ENCODE peak calls at places on chromosomes 6 and 20, in four cellular contexts. One of them, this sample, is unnamed.

GRCh38 chr6:136403166-136403980 is 113.7 kb upstream of the BCLAF1 start:
- DNase-seq in pancreas: no peak
- DNase-seq in right atrium auricular region: no peak
- DNase-seq in left ventricle myocardium inferior: no peak
- DNase-seq in this sample: no peak

GRCh38 chr6:57226221-57226620 is 4.1 kb upstream of the RAB23 start:
- DNase-seq in pancreas: no peak
- DNase-seq in left ventricle myocardium inferior: no peak
- DNase-seq in right atrium auricular region: no peak
- DNase-seq in this sample: no peak

GRCh38 chr20:44720994-44721784 is 6.0 kb downstream of the CCN5 start:
- DNase-seq in left ventricle myocardium inferior: no peak
- DNase-seq in pancreas: no peak
- DNase-seq in right atrium auricular region: peak
- DNase-seq in this sample: peak

GRCh38 chr6:1735239-1735803 is 125.6 kb downstream of the FOXC1 start:
- DNase-seq in right atrium auricular region: no peak
- DNase-seq in left ventricle myocardium inferior: no peak
- DNase-seq in pancreas: no peak
- DNase-seq in this sample: no peak

GRCh38 chr20:24735263-24735662 is 213.8 kb upstream of the CST7 start:
- DNase-seq in right atrium auricular region: no peak
- DNase-seq in pancreas: no peak
- DNase-seq in left ventricle myocardium inferior: no peak
- DNase-seq in this sample: no peak

GRCh38 chr6:111985202-111985731 is 68.6 kb upstream of the CCN6 start:
- DNase-seq in left ventricle myocardium inferior: no peak
- DNase-seq in right atrium auricular region: no peak
- DNase-seq in pancreas: peak
- DNase-seq in this sample: no peak

GRCh38 chr6:119647309-119647708 is 297.7 kb upstream of the MAN1A1 start:
- DNase-seq in left ventricle myocardium inferior: no peak
- DNase-seq in pancreas: no peak
- DNase-seq in right atrium auricular region: no peak
- DNase-seq in this sample: no peak

GRCh38 chr6:152566040-152566875 is 70.9 kb downstream of the SYNE1 start:
- DNase-seq in left ventricle myocardium inferior: no peak
- DNase-seq in pancreas: no peak
- DNase-seq in right atrium auricular region: no peak
- DNase-seq in this sample: no peak

GRCh38 chr20:24032412-24032898 is 43.9 kb upstream of the GGTLC1 start:
- DNase-seq in pancreas: no peak
- DNase-seq in left ventricle myocardium inferior: no peak
- DNase-seq in right atrium auricular region: no peak
- DNase-seq in this sample: no peak

GRCh38 chr6:56849876-56850275 is 105.0 kb upstream of the BEND6 start:
- DNase-seq in pancreas: no peak
- DNase-seq in left ventricle myocardium inferior: no peak
- DNase-seq in right atrium auricular region: no peak
- DNase-seq in this sample: no peak

GRCh38 chr6:7004581-7005297 is 103.0 kb upstream of the RREB1 start:
- DNase-seq in left ventricle myocardium inferior: no peak
- DNase-seq in pancreas: no peak
- DNase-seq in right atrium auricular region: no peak
- DNase-seq in this sample: no peak

GRCh38 chr6:159729598-159729997 is 2.3 kb downstream of the WTAP start:
- DNase-seq in left ventricle myocardium inferior: no peak
- DNase-seq in pancreas: no peak
- DNase-seq in right atrium auricular region: no peak
- DNase-seq in this sample: no peak

GRCh38 chr6:111992851-111993250 is 61.1 kb upstream of the CCN6 start:
- DNase-seq in left ventricle myocardium inferior: no peak
- DNase-seq in right atrium auricular region: no peak
- DNase-seq in pancreas: no peak
- DNase-seq in this sample: no peak

GRCh38 chr20:36565520-36565919 is 7.9 kb upstream of the TGIF2 start:
- DNase-seq in left ventricle myocardium inferior: no peak
- DNase-seq in pancreas: no peak
- DNase-seq in right atrium auricular region: no peak
- DNase-seq in this sample: no peak

GRCh38 chr6:142014515-142014914 is 118.2 kb upstream of the GJE1 start:
- DNase-seq in right atrium auricular region: no peak
- DNase-seq in left ventricle myocardium inferior: no peak
- DNase-seq in pancreas: no peak
- DNase-seq in this sample: no peak

GRCh38 chr6:54192993-54193392 is 81.8 kb downstream of the MLIP start:
- DNase-seq in right atrium auricular region: no peak
- DNase-seq in left ventricle myocardium inferior: no peak
- DNase-seq in pancreas: no peak
- DNase-seq in this sample: no peak

GRCh38 chr6:4271761-4272505 is 136.6 kb upstream of the ECI2 start:
- DNase-seq in right atrium auricular region: no peak
- DNase-seq in pancreas: no peak
- DNase-seq in left ventricle myocardium inferior: no peak
- DNase-seq in this sample: no peak

GRCh38 chr20:45407067-45407745 is 883 bp upstream of the DBNDD2 start:
- DNase-seq in left ventricle myocardium inferior: peak
- DNase-seq in pancreas: no peak
- DNase-seq in right atrium auricular region: peak
- DNase-seq in this sample: peak

GRCh38 chr6:81838031-81838430 is 85.5 kb upstream of the TENT5A start:
- DNase-seq in pancreas: no peak
- DNase-seq in left ventricle myocardium inferior: no peak
- DNase-seq in right atrium auricular region: no peak
- DNase-seq in this sample: no peak

GRCh38 chr20:2451939-2452732 is 18.5 kb downstream of the SNRPB start:
- DNase-seq in right atrium auricular region: peak
- DNase-seq in left ventricle myocardium inferior: peak
- DNase-seq in pancreas: peak
- DNase-seq in this sample: peak

GRCh38 chr20:41650221-41650948 is 32.2 kb upstream of the CHD6 start:
- DNase-seq in right atrium auricular region: no peak
- DNase-seq in left ventricle myocardium inferior: no peak
- DNase-seq in pancreas: peak
- DNase-seq in this sample: no peak

GRCh38 chr6:163402616-163403015 is 11.9 kb upstream of the QKI start:
- DNase-seq in left ventricle myocardium inferior: no peak
- DNase-seq in pancreas: no peak
- DNase-seq in right atrium auricular region: no peak
- DNase-seq in this sample: no peak

GRCh38 chr6:163406320-163406719 is 8.2 kb upstream of the QKI start:
- DNase-seq in right atrium auricular region: no peak
- DNase-seq in pancreas: no peak
- DNase-seq in left ventricle myocardium inferior: no peak
- DNase-seq in this sample: no peak

GRCh38 chr6:163405412-163406309 is 8.9 kb upstream of the QKI start:
- DNase-seq in pancreas: peak
- DNase-seq in left ventricle myocardium inferior: peak
- DNase-seq in right atrium auricular region: no peak
- DNase-seq in this sample: peak

GRCh38 chr6:163406830-163407229 is 7.7 kb upstream of the QKI start:
- DNase-seq in right atrium auricular region: no peak
- DNase-seq in left ventricle myocardium inferior: no peak
- DNase-seq in pancreas: no peak
- DNase-seq in this sample: no peak

DNA sequence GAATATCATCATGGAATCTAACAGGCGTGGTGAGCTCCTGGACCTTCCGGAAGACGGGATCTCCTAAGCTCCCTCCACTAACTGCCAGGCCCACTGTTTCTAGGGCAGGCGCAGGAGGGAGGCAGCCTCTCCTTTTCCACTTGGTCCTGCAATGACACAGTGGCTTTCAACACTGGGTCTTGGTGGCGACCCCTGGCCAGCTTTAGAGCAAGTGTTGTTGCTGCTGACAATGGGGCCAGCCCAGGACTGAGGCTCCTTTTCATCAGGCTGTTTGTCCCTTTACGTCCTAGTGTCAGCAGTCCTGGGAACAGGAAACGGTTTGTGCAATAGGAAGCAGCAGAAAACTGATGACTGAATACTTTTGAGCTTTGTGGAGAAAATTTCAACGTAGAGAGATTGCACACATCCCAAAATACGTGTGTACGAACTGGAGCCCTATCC is 9.7 kb upstream of the QKI start:
- DNase-seq in left ventricle myocardium inferior: no peak
- DNase-seq in right atrium auricular region: no peak
- DNase-seq in pancreas: peak
- DNase-seq in this sample: peak
- H3K27ac ChIP-seq in left ventricle myocardium inferior: peak
- H3K27ac ChIP-seq in right atrium auricular region: peak
- H3K27ac ChIP-seq in pancreas: peak
- H3K27ac ChIP-seq in this sample: peak

DNA sequence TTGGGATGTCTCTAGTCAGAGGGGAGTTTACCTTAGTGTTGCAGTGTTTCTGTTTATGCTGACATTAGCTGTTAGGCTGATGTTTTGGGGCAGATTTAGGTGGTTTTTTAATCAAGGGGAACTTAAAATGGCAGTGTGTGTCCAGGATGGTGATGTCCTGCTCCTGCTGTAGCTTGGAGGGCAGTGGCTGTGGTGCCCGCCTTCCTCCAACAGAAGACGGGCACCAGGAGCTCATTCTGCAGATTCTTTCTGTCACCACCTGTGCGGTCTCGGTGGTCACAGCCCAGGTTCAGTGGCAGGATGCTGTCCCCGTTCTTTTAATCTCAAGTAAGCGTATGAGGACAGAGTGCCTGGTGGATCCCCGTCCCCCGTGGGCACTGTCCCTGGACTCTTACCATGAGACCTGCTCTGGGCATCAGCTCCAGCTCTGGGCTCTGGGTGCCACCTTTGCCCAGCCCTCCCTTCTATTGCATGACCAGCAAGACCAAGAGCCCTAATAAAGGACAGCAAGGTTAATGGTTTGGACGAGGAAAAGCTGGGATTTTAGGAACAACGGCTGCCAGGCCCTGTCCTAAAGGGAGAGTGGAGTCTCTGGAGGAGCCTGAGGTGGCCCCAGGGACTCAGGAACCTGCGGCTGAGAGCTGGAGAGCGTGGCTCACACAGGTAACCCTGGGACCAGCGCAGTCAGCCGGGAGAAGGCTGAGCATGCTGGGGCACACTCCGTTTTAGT is 217.3 kb downstream of the ERMARD start:
- DNase-seq in pancreas: peak
- DNase-seq in right atrium auricular region: peak
- DNase-seq in left ventricle myocardium inferior: no peak
- DNase-seq in this sample: no peak
- TF ChIP-seq CTCF in pancreas: no peak
- TF ChIP-seq CTCF in right atrium auricular region: no peak
- TF ChIP-seq CTCF in left ventricle myocardium inferior: peak
- TF ChIP-seq CTCF in this sample: no peak

GRCh38 chr6:168260385-168260987 is 59.1 kb downstream of the DACT2 start:
- DNase-seq in pancreas: no peak
- DNase-seq in left ventricle myocardium inferior: no peak
- DNase-seq in right atrium auricular region: no peak
- DNase-seq in this sample: no peak
- H3K27ac ChIP-seq in pancreas: no peak
- H3K27ac ChIP-seq in left ventricle myocardium inferior: no peak
- H3K27ac ChIP-seq in right atrium auricular region: no peak
- H3K27ac ChIP-seq in this sample: no peak

GRCh38 chr6:150002710-150003109 is 22.6 kb downstream of the RAET1L start:
- DNase-seq in pancreas: no peak
- DNase-seq in right atrium auricular region: peak
- DNase-seq in left ventricle myocardium inferior: no peak
- DNase-seq in this sample: no peak

GRCh38 chr6:150004101-150004782 is 21.1 kb downstream of the RAET1L start:
- DNase-seq in right atrium auricular region: peak
- DNase-seq in pancreas: no peak
- DNase-seq in left ventricle myocardium inferior: no peak
- DNase-seq in this sample: no peak

GRCh38 chr6:150005761-150006651 is 19.3 kb downstream of the RAET1L start:
- DNase-seq in right atrium auricular region: no peak
- DNase-seq in pancreas: no peak
- DNase-seq in left ventricle myocardium inferior: no peak
- DNase-seq in this sample: no peak

GRCh38 chr6:150006961-150007464 is 18.3 kb downstream of the RAET1L start:
- DNase-seq in right atrium auricular region: no peak
- DNase-seq in left ventricle myocardium inferior: no peak
- DNase-seq in pancreas: no peak
- DNase-seq in this sample: no peak

DNA sequence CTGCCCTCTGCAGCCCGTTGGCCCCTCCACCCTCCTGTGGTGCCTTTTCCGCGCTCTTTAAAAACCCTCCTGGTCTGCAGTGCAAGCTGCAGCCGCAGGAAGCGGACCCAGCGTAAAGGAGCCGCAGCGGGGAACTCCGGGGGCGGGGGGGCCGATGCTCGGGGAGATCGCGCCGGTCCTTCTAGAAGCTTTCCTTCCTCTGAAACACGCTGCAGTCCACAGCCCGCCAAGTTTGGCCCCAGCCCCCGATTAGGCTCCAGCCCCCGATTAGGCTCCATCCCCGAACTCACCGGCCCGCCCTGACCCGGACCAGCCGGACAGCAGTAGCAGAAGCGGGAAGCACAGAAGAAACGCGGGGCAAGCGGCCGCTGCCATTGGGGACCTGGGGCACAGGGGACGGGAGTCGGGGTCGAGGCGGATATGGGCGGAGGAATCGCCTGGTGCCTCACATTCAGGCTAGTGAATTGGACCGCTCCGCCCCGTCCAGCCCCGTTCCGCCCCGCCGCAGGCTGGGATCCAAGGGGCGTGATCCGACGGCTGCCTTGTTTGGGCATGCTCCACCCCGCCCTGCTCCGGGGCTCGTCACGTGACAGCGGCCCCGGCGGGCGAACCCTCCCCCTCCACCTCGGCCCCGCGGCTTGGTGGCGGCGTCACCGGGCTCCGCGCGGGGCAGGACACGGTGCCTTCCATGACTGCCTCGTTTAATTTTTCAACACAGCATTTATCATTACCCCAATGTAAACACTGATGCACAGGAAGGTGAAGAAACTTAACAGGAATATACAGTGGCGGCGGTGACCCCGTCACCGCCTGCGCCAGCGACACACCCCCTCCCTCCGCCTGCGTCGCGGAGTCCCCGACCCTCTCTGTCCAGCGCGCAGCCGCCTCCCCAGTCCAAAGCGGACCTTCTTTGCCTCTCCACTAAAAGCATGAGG is 20.3 kb downstream of the RAET1L start:
- DNase-seq in right atrium auricular region: peak
- DNase-seq in pancreas: peak
- DNase-seq in left ventricle myocardium inferior: peak
- DNase-seq in this sample: peak
- TF ChIP-seq CTCF in right atrium auricular region: no peak
- TF ChIP-seq CTCF in pancreas: no peak
- TF ChIP-seq CTCF in left ventricle myocardium inferior: peak
- TF ChIP-seq CTCF in this sample: no peak

GRCh38 chr6:90859612-90860011 is 272.7 kb upstream of the MAP3K7 start:
- DNase-seq in left ventricle myocardium inferior: no peak
- DNase-seq in right atrium auricular region: no peak
- DNase-seq in pancreas: no peak
- DNase-seq in this sample: no peak

GRCh38 chr6:90860822-90861601 is 274.1 kb upstream of the MAP3K7 start:
- DNase-seq in right atrium auricular region: no peak
- DNase-seq in left ventricle myocardium inferior: no peak
- DNase-seq in pancreas: no peak
- DNase-seq in this sample: no peak

DNA sequence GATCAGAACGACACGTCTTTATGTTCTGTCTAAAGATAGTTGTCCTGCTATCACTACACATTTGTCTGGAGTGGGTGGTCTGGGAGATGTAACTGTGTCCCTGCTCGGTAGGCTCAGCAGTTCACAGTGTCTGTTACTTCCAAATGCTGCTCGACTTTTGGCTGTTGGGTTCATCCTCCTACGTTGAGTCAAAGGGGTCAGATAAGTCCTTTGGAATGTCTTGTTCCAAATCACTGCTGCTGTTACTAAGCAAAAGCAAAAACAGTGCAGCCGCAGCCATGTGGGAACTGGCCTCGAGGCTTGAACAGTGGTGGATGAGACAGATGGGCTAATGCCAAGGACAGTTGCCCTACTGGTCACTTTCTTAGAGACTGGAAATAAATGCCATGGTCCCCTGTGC is 272.2 kb upstream of the MAP3K7 start:
- DNase-seq in pancreas: no peak
- DNase-seq in left ventricle myocardium inferior: no peak
- DNase-seq in right atrium auricular region: no peak
- DNase-seq in this sample: no peak
- H3K27ac ChIP-seq in pancreas: no peak
- H3K27ac ChIP-seq in left ventricle myocardium inferior: no peak
- H3K27ac ChIP-seq in right atrium auricular region: no peak
- H3K27ac ChIP-seq in this sample: no peak

This sample was measured in heart left ventricle.